ENCODE peak calls at places on chromosome 13, in six cellular contexts. C is effector memory CD4-positive, alpha-beta T cell; S is adipocyte; M is naive thymus-derived CD4-positive, alpha-beta T cell; D is adrenal gland; E is CD4-positive, alpha-beta T cell. F is an unnamed sample. For H3K9me3, the result is how much of the 10 kb centered on the place peaks cover.

GRCh38 chr13:21318891-21319532 is 140.1 kb downstream of the ZDHHC20 start:
- DNase-seq in C (no peak), S (no peak), M (no peak), D (no peak), E (no peak), F (no peak)

GRCh38 chr13:113105032-113105993 is at the start of gene F7:
- DNase-seq in C (no peak), S (peak), M (no peak), D (no peak), E (no peak), F (no peak)

GRCh38 chr13:67238277-67238859 is 8.2 kb upstream of the PCDH9 start:
- DNase-seq in C (no peak), S (peak), M (peak), D (no peak), E (no peak), F (no peak)

GRCh38 chr13:20609145-20609544 is 42.2 kb downstream of the IFT88 start:
- DNase-seq in C (no peak), S (peak), M (no peak), D (no peak), E (no peak), F (no peak)

GRCh38 chr13:39870197-39870746 is 214.8 kb downstream of the COG6 start:
- DNase-seq in C (no peak), S (no peak), M (no peak), D (no peak), E (no peak), F (no peak)

GRCh38 chr13:43684947-43685725 is 101.6 kb downstream of the ENOX1 start:
- DNase-seq in C (no peak), S (no peak), M (no peak), D (no peak), E (no peak), F (no peak)

GRCh38 chr13:31755803-31756212 is 16.5 kb downstream of the RXFP2 start:
- DNase-seq in C (no peak), S (peak), M (no peak), D (no peak), E (no peak), F (no peak)

GRCh38 chr13:103287659-103288058 is 221.4 kb upstream of the SLC10A2 start:
- DNase-seq in C (no peak), S (peak), M (no peak), D (no peak), E (no peak), F (no peak)

GRCh38 chr13:99378985-99379734 is 72.0 kb upstream of the GPR183 start:
- DNase-seq in C (no peak), S (no peak), M (no peak), D (no peak), E (no peak), F (no peak)

GRCh38 chr13:94708971-94709614 is 3.3 kb downstream of the SOX21 start:
- DNase-seq in C (no peak), S (no peak), M (no peak), D (no peak), E (no peak), F (no peak)

GRCh38 chr13:107573184-107573583 is 642.2 kb downstream of the LIG4 start:
- DNase-seq in C (no peak), S (no peak), M (no peak), D (no peak), E (no peak), F (no peak)

GRCh38 chr13:77213644-77214043 is 113.2 kb downstream of the MYCBP2 start:
- DNase-seq in C (no peak), S (no peak), M (no peak), D (no peak), E (no peak), F (no peak)

DNA sequence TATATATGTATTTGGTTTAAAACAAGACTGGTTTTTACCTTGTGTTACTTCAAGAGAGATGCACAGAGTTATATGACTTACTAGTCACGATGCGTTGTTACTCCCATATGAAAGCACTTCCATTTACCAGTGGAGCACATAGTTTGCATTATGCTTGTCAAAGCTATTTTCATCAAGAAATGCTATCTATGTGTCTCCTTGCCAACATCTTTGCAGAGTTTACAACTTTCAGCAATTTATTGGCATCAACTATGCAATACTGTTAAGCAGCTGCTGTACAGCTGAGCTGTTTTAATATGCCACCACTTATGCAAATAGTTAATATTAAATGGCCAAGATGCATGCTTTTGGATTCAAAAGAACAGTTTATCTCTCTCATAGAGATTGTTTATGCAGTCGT is 67.9 kb upstream of the KLF5 start:
- DNase-seq in C (no peak), S (no peak), M (no peak), D (no peak), E (no peak), F (no peak)
- H3K9me3 ChIP-seq in C (under half), S (under half), M (under half), D (under half), E (under half), F (under half)

DNA sequence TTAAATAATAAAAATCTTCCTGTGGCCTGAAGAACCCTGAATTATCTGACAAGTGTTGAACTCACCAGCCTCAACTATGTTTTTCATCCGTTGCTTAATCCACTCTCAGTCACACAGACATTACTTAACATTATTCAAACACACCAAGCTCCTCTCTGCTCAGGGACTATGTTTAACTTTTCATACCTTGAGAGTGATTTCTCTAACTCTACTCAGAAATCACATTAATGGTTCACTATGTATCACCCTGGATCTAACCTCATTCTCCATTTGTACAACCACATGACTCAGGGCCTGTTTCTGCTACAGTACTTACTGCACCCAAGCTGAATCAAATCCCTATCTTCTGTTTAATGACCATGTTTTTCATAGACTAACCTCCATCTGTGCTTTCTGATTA is 553.8 kb upstream of the PRR20A start:
- DNase-seq in C (no peak), S (no peak), M (no peak), D (no peak), E (no peak), F (no peak)
- H3K9me3 ChIP-seq in C (under half), S (under half), M (under half), D (under half), E (under half), F (under half)

GRCh38 chr13:18232994-18233782 is 948.4 kb downstream of the TUBA3C start:
- DNase-seq in C (no peak), S (no peak), M (no peak), D (no peak), E (no peak), F (no peak)
- H3K9me3 ChIP-seq in C (under half), S (under half), M (under half), D (under half), E (under half), F (under half)

DNA sequence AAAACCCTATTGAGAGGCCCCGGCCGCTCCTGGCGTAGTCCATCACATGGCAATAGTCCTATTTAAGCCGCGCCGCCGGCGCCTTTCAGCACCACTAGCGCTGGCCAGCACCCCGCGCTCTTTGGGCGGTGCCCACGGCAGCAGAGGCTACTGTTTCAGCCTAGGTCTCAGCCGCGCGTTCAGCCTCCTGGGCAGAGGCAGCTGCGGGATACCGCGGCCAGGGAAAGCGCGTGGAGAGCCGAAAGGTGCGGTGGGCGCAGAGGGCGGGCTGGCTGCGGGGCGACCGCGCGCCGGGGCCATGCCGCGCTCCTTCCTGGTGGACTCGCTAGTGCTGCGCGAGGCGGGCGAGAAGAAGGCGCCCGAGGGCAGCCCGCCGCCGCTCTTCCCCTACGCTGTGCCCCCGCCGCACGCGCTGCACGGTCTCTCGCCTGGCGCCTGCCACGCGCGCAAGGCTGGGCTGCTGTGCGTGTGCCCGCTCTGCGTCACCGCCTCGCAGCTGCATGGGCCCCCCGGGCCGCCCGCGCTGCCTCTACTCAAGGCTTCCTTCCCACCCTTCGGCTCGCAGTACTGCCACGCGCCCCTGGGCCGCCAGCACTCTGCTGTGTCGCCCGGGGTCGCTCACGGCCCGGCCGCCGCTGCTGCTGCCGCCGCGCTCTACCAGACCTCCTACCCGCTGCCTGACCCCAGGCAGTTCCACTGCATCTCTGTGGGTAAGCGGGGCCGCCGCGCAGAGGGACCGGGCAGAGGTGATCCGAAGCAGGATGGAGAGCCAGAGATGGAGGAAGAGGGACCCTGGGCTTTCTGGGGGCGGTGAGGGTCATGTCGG is at the start of gene GSX1:
- DNase-seq in C (peak), S (peak), M (peak), D (peak), E (no peak), F (no peak)
- H3K9me3 ChIP-seq in C (under half), S (under half), M (under half), D (under half), E (under half), F (under half)

DNA sequence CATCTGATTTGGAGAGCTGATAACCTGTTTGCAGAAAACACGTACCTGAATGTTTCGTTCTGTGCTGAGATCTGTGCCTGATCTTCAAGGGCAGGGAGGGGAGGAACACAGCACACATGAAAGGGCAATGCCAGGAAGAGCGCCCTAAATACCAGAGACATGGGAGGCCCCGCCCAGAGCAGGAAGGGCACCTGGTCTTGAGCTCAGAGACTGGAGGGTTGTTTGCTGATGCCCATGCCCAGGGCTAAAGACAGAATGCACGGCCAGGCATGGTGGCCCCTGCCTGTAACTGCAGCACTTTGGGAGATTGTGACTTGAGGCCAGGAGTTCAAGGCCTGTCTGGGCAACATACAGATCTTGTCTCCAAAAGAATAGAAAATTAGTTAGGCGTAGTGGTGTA is 183.2 kb downstream of the TUBA3C start:
- DNase-seq in C (no peak), S (no peak), M (peak), D (no peak), E (no peak), F (no peak)
- H3K9me3 ChIP-seq in C (under half), S (under half), M (under half), D (under half), E (under half), F (under half)

F was measured in T-helper 17 cell.